ENCODE peak calls at places on chromosomes 7 and 10, in four cellular contexts. One of them, this sample, is unnamed.

GRCh38 chr10:86732771-86733170 is 23.6 kb upstream of the BMPR1A start:
- DNase-seq in mammary epithelial cell: no peak
- DNase-seq in prostate gland: no peak
- DNase-seq in cardiac muscle cell: no peak
- DNase-seq in this sample: no peak

GRCh38 chr10:83564889-83565588 is 574.3 kb upstream of the GHITM start:
- DNase-seq in mammary epithelial cell: no peak
- DNase-seq in prostate gland: no peak
- DNase-seq in cardiac muscle cell: no peak
- DNase-seq in this sample: no peak

GRCh38 chr10:57535306-57535705 is 732.4 kb downstream of the IPMK start:
- DNase-seq in mammary epithelial cell: no peak
- DNase-seq in prostate gland: no peak
- DNase-seq in cardiac muscle cell: no peak
- DNase-seq in this sample: no peak

GRCh38 chr10:33115720-33116119 is 157.7 kb upstream of the ITGB1 start:
- DNase-seq in mammary epithelial cell: no peak
- DNase-seq in prostate gland: no peak
- DNase-seq in cardiac muscle cell: peak; percentile 82
- DNase-seq in this sample: no peak

GRCh38 chr10:77037735-77038411 is 599.7 kb downstream of the KCNMA1 start:
- DNase-seq in mammary epithelial cell: no peak
- DNase-seq in prostate gland: no peak
- DNase-seq in cardiac muscle cell: no peak
- DNase-seq in this sample: no peak

GRCh38 chr7:140564643-140565042 is 76.0 kb downstream of the DENND2A start:
- DNase-seq in mammary epithelial cell: peak; percentile 62
- DNase-seq in prostate gland: no peak
- DNase-seq in cardiac muscle cell: no peak
- DNase-seq in this sample: no peak

GRCh38 chr10:42979730-42980467 is 97.0 kb upstream of the RET start:
- DNase-seq in mammary epithelial cell: no peak
- DNase-seq in prostate gland: no peak
- DNase-seq in cardiac muscle cell: no peak
- DNase-seq in this sample: no peak

GRCh38 chr10:111076682-111077661 is at the start of gene ADRA2A:
- DNase-seq in mammary epithelial cell: peak; percentile 41
- DNase-seq in prostate gland: no peak
- DNase-seq in cardiac muscle cell: peak; percentile 47
- DNase-seq in this sample: no peak

GRCh38 chr10:75743231-75743864 is 311.9 kb downstream of the LRMDA start:
- DNase-seq in mammary epithelial cell: no peak
- DNase-seq in prostate gland: no peak
- DNase-seq in cardiac muscle cell: no peak
- DNase-seq in this sample: no peak

GRCh38 chr7:32033006-32033405 is 37.2 kb downstream of the PDE1C start:
- DNase-seq in mammary epithelial cell: no peak
- DNase-seq in prostate gland: no peak
- DNase-seq in cardiac muscle cell: no peak
- DNase-seq in this sample: no peak

GRCh38 chr7:78090616-78091015 is 292.0 kb downstream of the PHTF2 start:
- DNase-seq in mammary epithelial cell: no peak
- DNase-seq in prostate gland: no peak
- DNase-seq in cardiac muscle cell: no peak
- DNase-seq in this sample: no peak

GRCh38 chr7:87876759-87877234 is 504 bp downstream of the DBF4 start:
- DNase-seq in mammary epithelial cell: peak; percentile 64
- DNase-seq in prostate gland: peak; percentile 61
- DNase-seq in cardiac muscle cell: peak; percentile 70
- DNase-seq in this sample: peak; percentile 61

GRCh38 chr7:102117743-102118142 is 168.9 kb upstream of the SH2B2 start:
- DNase-seq in mammary epithelial cell: no peak
- DNase-seq in prostate gland: no peak
- DNase-seq in cardiac muscle cell: peak; percentile 58
- DNase-seq in this sample: no peak

GRCh38 chr7:51732951-51733350 is 416.3 kb upstream of the COBL start:
- DNase-seq in mammary epithelial cell: no peak
- DNase-seq in prostate gland: no peak
- DNase-seq in cardiac muscle cell: no peak
- DNase-seq in this sample: no peak

GRCh38 chr7:51727441-51727840 is 410.8 kb upstream of the COBL start:
- DNase-seq in mammary epithelial cell: no peak
- DNase-seq in prostate gland: no peak
- DNase-seq in cardiac muscle cell: no peak
- DNase-seq in this sample: no peak

GRCh38 chr7:51731086-51731485 is 414.5 kb upstream of the COBL start:
- DNase-seq in mammary epithelial cell: no peak
- DNase-seq in prostate gland: no peak
- DNase-seq in cardiac muscle cell: no peak
- DNase-seq in this sample: no peak

GRCh38 chr7:51732066-51732465 is 415.5 kb upstream of the COBL start:
- DNase-seq in mammary epithelial cell: no peak
- DNase-seq in prostate gland: no peak
- DNase-seq in cardiac muscle cell: no peak
- DNase-seq in this sample: no peak
- H3K36me3 ChIP-seq in mammary epithelial cell: no peaks in the 10 kb centered on the region
- H3K36me3 ChIP-seq in prostate gland: no peaks in the 10 kb centered on the region
- H3K36me3 ChIP-seq in cardiac muscle cell: no peaks in the 10 kb centered on the region
- H3K36me3 ChIP-seq in this sample: no peaks in the 10 kb centered on the region

GRCh38 chr7:84200859-84201258 is 6.3 kb upstream of the SEMA3A start:
- DNase-seq in mammary epithelial cell: peak; percentile 65
- DNase-seq in prostate gland: no peak
- DNase-seq in cardiac muscle cell: no peak
- DNase-seq in this sample: no peak
- H3K4me1 ChIP-seq in mammary epithelial cell: peaks cover 7% of the 10 kb centered on the region
- H3K4me1 ChIP-seq in prostate gland: no peaks in the 10 kb centered on the region
- H3K4me1 ChIP-seq in cardiac muscle cell: peaks cover 13% of the 10 kb centered on the region
- H3K4me1 ChIP-seq in this sample: no peaks in the 10 kb centered on the region

GRCh38 chr7:151115836-151116418 is 29.7 kb downstream of the AGAP3 start:
- DNase-seq in mammary epithelial cell: peak; percentile 96
- DNase-seq in prostate gland: peak; percentile 90
- DNase-seq in cardiac muscle cell: no peak
- DNase-seq in this sample: no peak
- H3K4me3 ChIP-seq in mammary epithelial cell: peak overlapping the region; percentile 51
- H3K4me3 ChIP-seq in prostate gland: peak overlapping the region; percentile 30
- H3K4me3 ChIP-seq in cardiac muscle cell: peak overlapping the region; percentile 22
- H3K4me3 ChIP-seq in this sample: no peak overlapping the region

DNA sequence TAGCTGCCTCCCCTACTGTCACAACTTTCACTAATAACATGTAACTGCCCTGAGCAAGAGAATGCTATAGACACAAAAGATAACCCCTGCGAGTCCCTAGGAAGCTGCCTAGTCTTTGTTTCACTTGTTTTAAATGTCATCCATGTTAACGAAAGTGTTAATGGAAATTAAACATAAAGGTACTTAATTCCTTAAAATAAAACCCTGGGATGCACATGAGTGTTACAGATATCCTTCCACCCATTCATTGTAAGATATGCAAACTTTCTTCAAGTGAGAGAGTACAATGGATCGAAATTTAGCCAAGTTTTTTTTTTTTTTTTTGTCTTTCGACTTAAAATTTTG is 1.4 kb downstream of the CDK14 start:
- DNase-seq in mammary epithelial cell: no peak
- DNase-seq in prostate gland: no peak
- DNase-seq in cardiac muscle cell: no peak
- DNase-seq in this sample: no peak
- H3K36me3 ChIP-seq in mammary epithelial cell: no peaks in the 10 kb centered on the region
- H3K36me3 ChIP-seq in prostate gland: no peaks in the 10 kb centered on the region
- H3K36me3 ChIP-seq in cardiac muscle cell: no peaks in the 10 kb centered on the region
- H3K36me3 ChIP-seq in this sample: no peaks in the 10 kb centered on the region

GRCh38 chr7:105688617-105689016 is 107.3 kb upstream of the EFCAB10 start:
- DNase-seq in mammary epithelial cell: no peak
- DNase-seq in prostate gland: no peak
- DNase-seq in cardiac muscle cell: no peak
- DNase-seq in this sample: no peak
- H3K4me1 ChIP-seq in mammary epithelial cell: no peaks in the 10 kb centered on the region
- H3K4me1 ChIP-seq in prostate gland: peaks cover 5% of the 10 kb centered on the region
- H3K4me1 ChIP-seq in cardiac muscle cell: peaks cover 2% of the 10 kb centered on the region
- H3K4me1 ChIP-seq in this sample: peaks cover 19% of the 10 kb centered on the region

GRCh38 chr10:122954731-122955050 is 664 bp upstream of the C10orf88 start:
- DNase-seq in mammary epithelial cell: no peak
- DNase-seq in prostate gland: no peak
- DNase-seq in cardiac muscle cell: no peak
- DNase-seq in this sample: no peak
- H3K4me3 ChIP-seq in mammary epithelial cell: peak overlapping the region; percentile 90
- H3K4me3 ChIP-seq in prostate gland: peak overlapping the region; percentile 79
- H3K4me3 ChIP-seq in cardiac muscle cell: no peak overlapping the region
- H3K4me3 ChIP-seq in this sample: peak overlapping the region; percentile 69

GRCh38 chr10:118332948-118333710 is 9.0 kb downstream of the FAM204A start:
- DNase-seq in mammary epithelial cell: peak; percentile 20
- DNase-seq in prostate gland: peak; percentile 14
- DNase-seq in cardiac muscle cell: peak; percentile 38
- DNase-seq in this sample: no peak

GRCh38 chr10:118332247-118332646 is 9.9 kb downstream of the FAM204A start:
- DNase-seq in mammary epithelial cell: no peak
- DNase-seq in prostate gland: no peak
- DNase-seq in cardiac muscle cell: no peak
- DNase-seq in this sample: no peak

GRCh38 chr10:118333871-118334270 is 8.3 kb downstream of the FAM204A start:
- DNase-seq in mammary epithelial cell: no peak
- DNase-seq in prostate gland: no peak
- DNase-seq in cardiac muscle cell: no peak
- DNase-seq in this sample: no peak

GRCh38 chr10:118330295-118331076 is 11.6 kb downstream of the FAM204A start:
- DNase-seq in mammary epithelial cell: no peak
- DNase-seq in prostate gland: no peak
- DNase-seq in cardiac muscle cell: no peak
- DNase-seq in this sample: no peak
- H3K36me3 ChIP-seq in mammary epithelial cell: peaks cover 20% of the 10 kb centered on the region
- H3K36me3 ChIP-seq in prostate gland: no peaks in the 10 kb centered on the region
- H3K36me3 ChIP-seq in cardiac muscle cell: peaks cover 66% of the 10 kb centered on the region
- H3K36me3 ChIP-seq in this sample: peaks cover 9% of the 10 kb centered on the region

GRCh38 chr7:28484276-28484675 is 72.0 kb downstream of the CREB5 start:
- DNase-seq in mammary epithelial cell: peak; percentile 51
- DNase-seq in prostate gland: no peak
- DNase-seq in cardiac muscle cell: no peak
- DNase-seq in this sample: no peak
- H3K4me1 ChIP-seq in mammary epithelial cell: peaks cover 30% of the 10 kb centered on the region
- H3K4me1 ChIP-seq in prostate gland: no peaks in the 10 kb centered on the region
- H3K4me1 ChIP-seq in cardiac muscle cell: peaks cover 16% of the 10 kb centered on the region
- H3K4me1 ChIP-seq in this sample: no peaks in the 10 kb centered on the region